ENCODE peak calls at places on chromosomes 4 and X, in six cellular contexts. C is heart left ventricle, J is cardiac muscle cell, Y is stomach, E is astrocyte, W is spleen. P is an unnamed sample.

GRCh38 chrX:5236096-5236495 is 992.6 kb downstream of the NLGN4X start:
- DNase-seq in C (no peak), J (peak; percentile 47), Y (no peak), E (no peak), W (no peak), P (peak; percentile 29)

GRCh38 chr4:137707626-137708025 is 175.3 kb upstream of the PCDH18 start:
- DNase-seq in C (no peak), J (no peak), Y (no peak), E (peak; percentile 65), W (no peak), P (no peak)

GRCh38 chrX:21440911-21441310 is 66.7 kb downstream of the CNKSR2 start:
- DNase-seq in C (no peak), J (no peak), Y (no peak), E (no peak), W (no peak), P (no peak)

GRCh38 chr4:122481766-122482405 is 25.4 kb upstream of the IL2 start:
- DNase-seq in C (no peak), J (no peak), Y (no peak), E (no peak), W (no peak), P (no peak)

GRCh38 chr4:138602664-138603063 is 360.5 kb upstream of the SLC7A11 start:
- DNase-seq in C (no peak), J (no peak), Y (no peak), E (peak; percentile 96), W (no peak), P (no peak)

GRCh38 chr4:15930314-15930713 is 8.2 kb downstream of the FGFBP1 start:
- DNase-seq in C (no peak), J (no peak), Y (no peak), E (no peak), W (no peak), P (no peak)

GRCh38 chr4:8241211-8241779 is 28.3 kb upstream of the HTRA3 start:
- DNase-seq in C (no peak), J (no peak), Y (no peak), E (no peak), W (no peak), P (no peak)

GRCh38 chr4:159227984-159228383 is 125.1 kb downstream of the RAPGEF2 start:
- DNase-seq in C (peak; percentile 88), J (peak; percentile 78), Y (peak; percentile 80), E (peak; percentile 94), W (peak; percentile 76), P (peak; percentile 86)

GRCh38 chr4:12399781-12400180 is 971.1 kb upstream of the HS3ST1 start:
- DNase-seq in C (no peak), J (no peak), Y (no peak), E (no peak), W (no peak), P (no peak)

GRCh38 chr4:150867148-150867547 is 147.9 kb downstream of the LRBA start:
- DNase-seq in C (no peak), J (peak; percentile 91), Y (no peak), E (peak; percentile 52), W (no peak), P (no peak)

GRCh38 chr4:121597346-121597934 is 99.3 kb downstream of the ANXA5 start:
- DNase-seq in C (no peak), J (no peak), Y (no peak), E (peak; percentile 67), W (no peak), P (no peak)

GRCh38 chrX:42686296-42686695 is 91.7 kb downstream of the PPP1R2C start:
- DNase-seq in C (no peak), J (no peak), Y (no peak), E (no peak), W (no peak), P (no peak)
- H3K4me1 ChIP-seq in C (no peaks in the 10 kb centered on the region), J (no peaks in the 10 kb centered on the region), Y (no peaks in the 10 kb centered on the region), E (no peaks in the 10 kb centered on the region), W (no peaks in the 10 kb centered on the region), P (no peaks in the 10 kb centered on the region)

GRCh38 chr4:73705056-73705432 is 35.3 kb upstream of the CXCL8 start:
- DNase-seq in C (no peak), J (no peak), Y (no peak), E (peak; percentile 80), W (no peak), P (no peak)

GRCh38 chr4:73707269-73707875 is 33.0 kb upstream of the CXCL8 start:
- DNase-seq in C (no peak), J (no peak), Y (no peak), E (no peak), W (no peak), P (no peak)

GRCh38 chr4:73706811-73707210 is 33.6 kb upstream of the CXCL8 start:
- DNase-seq in C (no peak), J (no peak), Y (no peak), E (no peak), W (no peak), P (no peak)

GRCh38 chr4:73704314-73705055 is 35.9 kb upstream of the CXCL8 start:
- DNase-seq in C (peak; percentile 46), J (no peak), Y (peak; percentile 63), E (peak; percentile 100), W (no peak), P (peak; percentile 15)

DNA sequence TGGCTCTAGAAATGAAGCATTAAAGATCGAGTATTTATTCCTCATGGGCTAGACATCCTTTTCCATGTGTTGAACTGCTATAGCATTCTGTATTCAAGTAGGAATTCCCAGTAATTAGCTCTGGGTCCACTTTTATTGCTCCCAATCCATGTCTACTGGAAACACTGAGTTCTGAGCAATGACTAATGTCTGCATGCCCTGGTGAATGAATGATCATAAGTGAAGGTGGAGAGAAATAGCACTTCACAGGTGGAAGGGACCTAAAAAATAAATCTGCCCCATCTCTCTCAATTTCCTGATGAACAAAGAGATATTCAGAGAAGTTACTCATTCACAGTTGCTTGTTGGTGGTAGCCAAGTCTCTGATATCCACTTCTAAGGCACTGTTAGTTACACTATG is 34.6 kb upstream of the CXCL8 start:
- DNase-seq in C (no peak), J (no peak), Y (no peak), E (no peak), W (no peak), P (no peak)
- H3K4me1 ChIP-seq in C (peaks cover 19% of the 10 kb centered on the region), J (no peaks in the 10 kb centered on the region), Y (peaks cover 21% of the 10 kb centered on the region), E (peaks cover 51% of the 10 kb centered on the region), W (peaks cover 29% of the 10 kb centered on the region), P (no peaks in the 10 kb centered on the region)

DNA sequence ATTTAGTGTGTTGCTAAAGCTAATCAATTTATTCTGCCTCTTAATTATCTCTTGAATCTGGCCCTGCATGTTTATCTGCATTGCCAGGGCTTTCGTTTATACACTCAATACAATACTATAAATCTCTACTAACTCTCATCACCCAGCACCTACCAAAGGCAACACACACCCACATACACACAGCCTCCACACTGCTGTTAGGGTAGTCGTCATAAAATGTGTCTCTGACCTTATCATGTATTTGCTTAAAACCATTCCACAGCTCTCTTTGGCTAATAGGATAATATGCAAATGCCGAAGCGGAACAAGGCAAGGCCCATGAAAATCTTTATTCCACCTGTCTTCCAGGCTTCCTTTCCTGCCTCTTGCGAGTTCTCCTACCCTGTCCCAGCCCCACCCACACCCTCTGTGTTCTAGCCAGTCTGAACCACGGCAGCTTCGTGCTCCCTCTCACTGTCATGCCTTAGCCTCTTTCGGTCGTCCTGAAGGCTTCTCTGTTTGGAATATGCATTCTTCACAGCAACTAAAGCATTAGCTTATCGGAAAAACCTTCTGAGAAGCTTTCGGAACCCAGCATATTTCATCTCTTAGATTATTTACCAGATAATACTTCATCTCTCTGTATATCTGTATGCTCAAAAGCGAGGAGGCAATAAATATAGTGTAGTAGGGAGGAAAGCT is 333.5 kb downstream of the TENM3 start:
- DNase-seq in C (no peak), J (no peak), Y (no peak), E (peak; percentile 44), W (no peak), P (peak; percentile 6)
- H3K4me1 ChIP-seq in C (no peaks in the 10 kb centered on the region), J (peaks cover 26% of the 10 kb centered on the region), Y (no peaks in the 10 kb centered on the region), E (peaks cover 18% of the 10 kb centered on the region), W (no peaks in the 10 kb centered on the region), P (peaks cover 25% of the 10 kb centered on the region)

GRCh38 chr4:46445689-46446339 is 55.9 kb upstream of the GABRA2 start:
- DNase-seq in C (no peak), J (no peak), Y (no peak), E (no peak), W (no peak), P (no peak)

GRCh38 chr4:46450556-46450955 is 60.6 kb upstream of the GABRA2 start:
- DNase-seq in C (no peak), J (no peak), Y (no peak), E (no peak), W (no peak), P (no peak)
- H3K4me1 ChIP-seq in C (no peaks in the 10 kb centered on the region), J (no peaks in the 10 kb centered on the region), Y (no peaks in the 10 kb centered on the region), E (no peaks in the 10 kb centered on the region), W (no peaks in the 10 kb centered on the region), P (no peaks in the 10 kb centered on the region)

P was measured in Caco-2.